ENCODE peak calls at places on chromosomes 16 and 17, in nine cellular contexts. One of them, this sample, is unnamed.

GRCh38 chr17:76145231-76146052 is 4.4 kb upstream of the FOXJ1 start:
- DNase-seq in NCI-H187: peak; percentile 43
- DNase-seq in DMS153: peak; percentile 45
- DNase-seq in heart right ventricle: no peak
- DNase-seq in mucosa of gallbladder: no peak
- DNase-seq in activated gamma-delta T cell treated with Interleukin-2 at 50 U/mL for 16 hours: peak; percentile 43
- DNase-seq in uterus: no peak
- DNase-seq in cardiac septum: peak; percentile 72
- DNase-seq in neural progenitor cell: no peak
- DNase-seq in this sample: peak; percentile 74

GRCh38 chr16:5036228-5037156 is 2.8 kb upstream of the NAGPA start:
- DNase-seq in NCI-H187: no peak
- DNase-seq in DMS153: no peak
- DNase-seq in heart right ventricle: no peak
- DNase-seq in mucosa of gallbladder: no peak
- DNase-seq in activated gamma-delta T cell treated with Interleukin-2 at 50 U/mL for 16 hours: no peak
- DNase-seq in uterus: no peak
- DNase-seq in cardiac septum: no peak
- DNase-seq in neural progenitor cell: no peak
- DNase-seq in this sample: peak; percentile 81

GRCh38 chr16:58280846-58281301 is 14.0 kb downstream of the PRSS54 start:
- DNase-seq in NCI-H187: no peak
- DNase-seq in DMS153: no peak
- DNase-seq in heart right ventricle: no peak
- DNase-seq in mucosa of gallbladder: no peak
- DNase-seq in activated gamma-delta T cell treated with Interleukin-2 at 50 U/mL for 16 hours: no peak
- DNase-seq in uterus: no peak
- DNase-seq in cardiac septum: no peak
- DNase-seq in neural progenitor cell: no peak
- DNase-seq in this sample: no peak

GRCh38 chr17:44623070-44623725 is 33.1 kb upstream of the MEIOC start:
- DNase-seq in NCI-H187: no peak
- DNase-seq in DMS153: no peak
- DNase-seq in heart right ventricle: no peak
- DNase-seq in mucosa of gallbladder: no peak
- DNase-seq in activated gamma-delta T cell treated with Interleukin-2 at 50 U/mL for 16 hours: no peak
- DNase-seq in uterus: no peak
- DNase-seq in cardiac septum: no peak
- DNase-seq in neural progenitor cell: no peak
- DNase-seq in this sample: peak; percentile 78

GRCh38 chr17:12983986-12984932 is 33.6 kb downstream of the ELAC2 start:
- DNase-seq in NCI-H187: no peak
- DNase-seq in DMS153: no peak
- DNase-seq in heart right ventricle: peak; percentile 61
- DNase-seq in mucosa of gallbladder: no peak
- DNase-seq in activated gamma-delta T cell treated with Interleukin-2 at 50 U/mL for 16 hours: no peak
- DNase-seq in uterus: peak; percentile 86
- DNase-seq in cardiac septum: no peak
- DNase-seq in neural progenitor cell: no peak
- DNase-seq in this sample: no peak

GRCh38 chr16:54240180-54241125 is 46.1 kb downstream of the IRX3 start:
- DNase-seq in NCI-H187: no peak
- DNase-seq in DMS153: no peak
- DNase-seq in heart right ventricle: no peak
- DNase-seq in mucosa of gallbladder: no peak
- DNase-seq in activated gamma-delta T cell treated with Interleukin-2 at 50 U/mL for 16 hours: no peak
- DNase-seq in uterus: no peak
- DNase-seq in cardiac septum: no peak
- DNase-seq in neural progenitor cell: no peak
- DNase-seq in this sample: no peak

GRCh38 chr17:81032641-81033422 is 2.1 kb upstream of the BAIAP2 start:
- DNase-seq in NCI-H187: no peak
- DNase-seq in DMS153: no peak
- DNase-seq in heart right ventricle: no peak
- DNase-seq in mucosa of gallbladder: no peak
- DNase-seq in activated gamma-delta T cell treated with Interleukin-2 at 50 U/mL for 16 hours: no peak
- DNase-seq in uterus: peak; percentile 18
- DNase-seq in cardiac septum: no peak
- DNase-seq in neural progenitor cell: no peak
- DNase-seq in this sample: no peak

GRCh38 chr17:18043491-18043890 is 4.3 kb downstream of the GID4 start:
- DNase-seq in NCI-H187: no peak
- DNase-seq in DMS153: no peak
- DNase-seq in heart right ventricle: no peak
- DNase-seq in mucosa of gallbladder: no peak
- DNase-seq in activated gamma-delta T cell treated with Interleukin-2 at 50 U/mL for 16 hours: no peak
- DNase-seq in uterus: no peak
- DNase-seq in cardiac septum: no peak
- DNase-seq in neural progenitor cell: no peak
- DNase-seq in this sample: no peak

GRCh38 chr16:75105306-75106061 is 11.1 kb downstream of the LDHD start:
- DNase-seq in NCI-H187: no peak
- DNase-seq in DMS153: no peak
- DNase-seq in heart right ventricle: peak; percentile 55
- DNase-seq in mucosa of gallbladder: peak; percentile 70
- DNase-seq in activated gamma-delta T cell treated with Interleukin-2 at 50 U/mL for 16 hours: no peak
- DNase-seq in uterus: no peak
- DNase-seq in cardiac septum: peak; percentile 87
- DNase-seq in neural progenitor cell: no peak
- DNase-seq in this sample: peak; percentile 44

GRCh38 chr16:27382187-27382855 is 19.7 kb upstream of the IL21R start:
- DNase-seq in NCI-H187: no peak
- DNase-seq in DMS153: no peak
- DNase-seq in heart right ventricle: no peak
- DNase-seq in mucosa of gallbladder: no peak
- DNase-seq in activated gamma-delta T cell treated with Interleukin-2 at 50 U/mL for 16 hours: no peak
- DNase-seq in uterus: no peak
- DNase-seq in cardiac septum: no peak
- DNase-seq in neural progenitor cell: no peak
- DNase-seq in this sample: peak; percentile 38

GRCh38 chr17:77011173-77012011 is 129.4 kb upstream of the SEC14L1 start:
- DNase-seq in NCI-H187: peak; percentile 17
- DNase-seq in DMS153: no peak
- DNase-seq in heart right ventricle: no peak
- DNase-seq in mucosa of gallbladder: peak; percentile 35
- DNase-seq in activated gamma-delta T cell treated with Interleukin-2 at 50 U/mL for 16 hours: peak; percentile 47
- DNase-seq in uterus: no peak
- DNase-seq in cardiac septum: no peak
- DNase-seq in neural progenitor cell: peak; percentile 61
- DNase-seq in this sample: peak; percentile 93

GRCh38 chr16:85664580-85665372 is 24.0 kb downstream of the GINS2 start:
- DNase-seq in NCI-H187: no peak
- DNase-seq in DMS153: no peak
- DNase-seq in heart right ventricle: no peak
- DNase-seq in mucosa of gallbladder: no peak
- DNase-seq in activated gamma-delta T cell treated with Interleukin-2 at 50 U/mL for 16 hours: no peak
- DNase-seq in uterus: no peak
- DNase-seq in cardiac septum: no peak
- DNase-seq in neural progenitor cell: no peak
- DNase-seq in this sample: no peak